ENCODE peak calls at places on chromosomes 4 and X, in six cellular contexts. R is Panc1, O is OCI-LY7, L is mammary epithelial cell, G is aorta, U is GM12878. V is an unnamed sample.

GRCh38 chrX:17078031-17078730 is 131.7 kb downstream of the REPS2 start:
- DNase-seq in L (peak; percentile 46), O (no peak), R (no peak), G (no peak), U (no peak), V (no peak)

GRCh38 chr4:25949166-25949748 is 35.2 kb downstream of the SMIM20 start:
- DNase-seq in U (no peak), G (no peak), R (no peak), O (no peak), L (no peak), V (no peak)

GRCh38 chr4:24001945-24002640 is 112.2 kb upstream of the PPARGC1A start:
- DNase-seq in G (no peak), R (no peak), U (no peak), L (no peak), O (no peak), V (no peak)

GRCh38 chr4:68569466-68570121 is 6.5 kb downstream of the UGT2B17 start:
- DNase-seq in G (no peak), L (no peak), R (no peak), O (no peak), U (no peak), V (no peak)

GRCh38 chr4:2136736-2137135 is 77.6 kb downstream of the NAT8L start:
- DNase-seq in U (no peak), R (no peak), O (no peak), G (no peak), L (no peak), V (no peak)

GRCh38 chrX:110167952-110168451 is 149.9 kb downstream of the AMMECR1 start:
- DNase-seq in U (no peak), L (peak; percentile 27), G (no peak), O (peak; percentile 39), R (no peak), V (peak; percentile 46)

GRCh38 chrX:43349363-43349762 is 306.7 kb upstream of the MAOA start:
- DNase-seq in O (peak; percentile 51), G (no peak), L (peak; percentile 32), R (peak; percentile 25), U (peak; percentile 1), V (no peak)

GRCh38 chrX:154123241-154124219 is 20.5 kb upstream of the OPN1LW start:
- DNase-seq in G (no peak), U (no peak), L (no peak), R (no peak), O (peak; percentile 4), V (peak; percentile 35)

GRCh38 chr4:25449270-25449669 is 72.2 kb downstream of the ANAPC4 start:
- DNase-seq in O (no peak), G (no peak), U (no peak), R (no peak), L (no peak), V (no peak)

GRCh38 chr4:69749771-69750170 is 10.6 kb downstream of the SULT1B1 start:
- DNase-seq in G (no peak), O (no peak), U (no peak), L (peak; percentile 74), R (no peak), V (no peak)

GRCh38 chrX:28888421-28888820 is 301.2 kb downstream of the IL1RAPL1 start:
- DNase-seq in R (no peak), G (no peak), L (no peak), O (no peak), U (no peak), V (no peak)

GRCh38 chr4:162163892-162164759 is at the start of gene FSTL5:
- DNase-seq in G (no peak), L (peak; percentile 82), R (no peak), U (no peak), O (no peak), V (peak; percentile 2)

DNA sequence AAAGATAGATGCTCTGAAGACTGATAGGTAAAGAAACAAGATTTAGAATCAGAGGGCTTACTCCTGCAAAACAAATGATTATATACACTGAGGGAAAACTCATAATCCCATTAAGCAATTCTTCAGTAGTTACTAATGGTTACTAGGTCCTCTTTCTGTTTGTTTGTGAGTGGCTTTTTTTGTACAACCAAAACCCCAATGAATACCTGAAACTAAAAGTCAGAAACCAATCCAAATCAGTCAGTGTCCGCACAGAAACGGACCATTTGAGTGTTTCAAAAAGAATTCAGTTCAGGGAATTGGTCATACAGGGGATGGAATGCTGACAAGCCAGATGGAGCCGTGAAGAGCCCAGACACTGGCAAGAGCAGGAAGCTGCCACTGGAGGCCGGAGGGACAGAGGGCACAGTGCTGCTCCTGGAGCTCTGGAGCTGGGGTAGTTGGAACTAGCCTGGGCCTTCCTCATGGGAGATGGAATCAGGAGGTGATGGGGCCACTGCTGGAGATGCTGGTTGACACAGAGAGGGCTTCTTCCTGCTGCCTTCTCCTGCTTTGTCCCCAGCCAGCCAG is 31.9 kb downstream of the SETD7 start:
- DNase-seq in G (no peak), L (no peak), U (no peak), R (no peak), O (no peak), V (no peak)
- H3K36me3 ChIP-seq in G (peaks cover 5% of the 10 kb centered on the region), L (peaks cover 18% of the 10 kb centered on the region), U (no peaks in the 10 kb centered on the region), R (peaks cover 3% of the 10 kb centered on the region), O (peaks cover 98% of the 10 kb centered on the region), V (peaks cover 72% of the 10 kb centered on the region)

DNA sequence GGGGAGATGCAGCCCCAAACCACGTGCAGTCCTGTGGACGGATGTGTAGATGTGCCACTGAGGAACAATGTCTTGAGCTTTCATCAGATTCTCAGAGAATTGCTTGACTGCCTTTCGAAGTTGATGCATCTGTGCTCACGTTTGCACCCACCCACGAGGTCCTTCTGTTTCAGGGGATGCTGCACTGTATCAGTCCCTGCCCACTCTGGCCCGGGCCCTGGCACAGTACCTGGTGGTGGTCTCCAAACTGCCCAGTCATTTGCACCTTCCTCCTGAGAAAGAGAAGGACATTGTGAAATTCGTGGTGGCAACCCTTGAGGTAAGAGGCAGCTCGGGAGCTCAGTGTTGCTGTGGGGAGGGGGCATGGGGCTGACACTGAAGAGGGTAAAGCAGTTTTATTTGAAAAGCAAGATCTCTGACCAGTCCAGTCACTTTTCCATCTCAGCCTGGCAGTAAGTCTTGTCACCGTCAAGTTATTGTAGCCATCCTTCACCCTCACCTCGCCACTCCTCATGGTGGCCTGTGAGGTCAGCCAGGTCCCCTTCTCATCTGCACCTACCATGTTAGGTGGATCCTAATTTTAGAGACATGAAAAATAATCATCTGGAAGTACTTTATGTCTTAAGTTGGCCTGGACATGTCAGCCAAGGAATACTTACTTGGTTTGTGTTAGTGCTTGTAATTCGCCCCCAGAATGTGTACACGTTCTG is 36.4 kb upstream of the MSANTD1 start:
- DNase-seq in O (no peak), U (no peak), L (no peak), R (no peak), G (no peak), V (no peak)
- H3K36me3 ChIP-seq in O (peaks cover 88% of the 10 kb centered on the region), U (peaks cover 50% of the 10 kb centered on the region), L (peaks cover 9% of the 10 kb centered on the region), R (no peaks in the 10 kb centered on the region), G (no peaks in the 10 kb centered on the region), V (peaks cover 93% of the 10 kb centered on the region)

GRCh38 chr4:99038213-99038612 is 42.7 kb downstream of the METAP1 start:
- DNase-seq in L (no peak), G (no peak), O (peak; percentile 8), U (no peak), R (no peak), V (no peak)
- H3K36me3 ChIP-seq in L (peaks cover 8% of the 10 kb centered on the region), G (no peaks in the 10 kb centered on the region), O (peaks cover 92% of the 10 kb centered on the region), U (no peaks in the 10 kb centered on the region), R (no peaks in the 10 kb centered on the region), V (peaks cover 46% of the 10 kb centered on the region)

DNA sequence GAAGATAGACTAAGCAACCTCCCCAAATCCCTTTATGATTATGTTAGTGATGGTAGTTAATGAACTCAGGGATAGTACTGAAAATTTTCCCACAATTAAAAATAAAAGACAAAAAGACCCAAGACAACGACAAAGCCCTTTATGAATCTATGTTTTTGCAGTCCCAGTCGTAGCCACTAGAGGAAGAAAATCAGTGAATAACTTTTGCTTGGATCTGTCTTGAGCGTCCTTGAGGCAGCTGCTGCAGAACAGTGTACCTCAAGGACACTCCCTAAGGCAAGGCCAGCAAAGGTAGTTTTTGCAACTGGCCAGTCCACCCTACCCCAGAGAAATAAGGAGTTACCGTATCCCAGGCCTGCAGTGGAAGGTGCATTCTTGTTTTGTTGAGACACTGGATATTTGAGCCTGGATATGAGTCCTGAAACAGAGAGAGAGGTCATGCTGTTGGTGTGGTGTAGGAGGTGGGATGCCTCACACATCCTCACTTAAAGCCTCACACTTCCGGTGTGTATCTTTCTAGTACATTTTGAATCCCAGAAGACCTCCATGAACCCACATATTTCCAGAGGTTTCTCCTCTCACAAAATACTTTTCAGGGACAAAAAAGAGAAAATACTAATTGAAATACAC is 8.7 kb upstream of the TIMM8A start:
- DNase-seq in L (no peak), O (peak; percentile 49), G (no peak), R (no peak), U (no peak), V (no peak)
- H3K36me3 ChIP-seq in L (no peaks in the 10 kb centered on the region), O (peaks cover 86% of the 10 kb centered on the region), G (no peaks in the 10 kb centered on the region), R (no peaks in the 10 kb centered on the region), U (peaks cover 21% of the 10 kb centered on the region), V (no peaks in the 10 kb centered on the region)